ENCODE peak calls at places on chromosomes 16 and 17, in six cellular contexts. V is naive thymus-derived CD4-positive, alpha-beta T cell; A is upper lobe of right lung; R is tibial nerve; C is PC-3; J is GM23248. W is an unnamed sample.

GRCh38 chr16:74623846-74624245 is 16.9 kb upstream of the GLG1 start:
- DNase-seq in V (no peak), A (peak; percentile 18), R (no peak), C (no peak), J (no peak), W (no peak)

GRCh38 chr16:30026449-30026848 is 3.5 kb downstream of the C16orf92 start:
- DNase-seq in V (no peak), A (no peak), R (no peak), C (no peak), J (no peak), W (no peak)

GRCh38 chr16:54964239-54964638 is 33.6 kb downstream of the IRX5 start:
- DNase-seq in V (no peak), A (no peak), R (no peak), C (no peak), J (no peak), W (no peak)

GRCh38 chr16:77840623-77841274 is 52.4 kb downstream of the VAT1L start:
- DNase-seq in V (no peak), A (no peak), R (no peak), C (no peak), J (peak; percentile 27), W (no peak)

GRCh38 chr17:164536-165235 is 16.8 kb downstream of the DOC2B start:
- DNase-seq in V (peak; percentile 44), A (peak; percentile 61), R (peak; percentile 61), C (peak; percentile 21), J (peak; percentile 54), W (no peak)

GRCh38 chr16:14672403-14672971 is 21.6 kb downstream of the PLA2G10 start:
- DNase-seq in V (no peak), A (peak; percentile 67), R (no peak), C (peak; percentile 4), J (no peak), W (no peak)

GRCh38 chr17:28527859-28528258 is 21.7 kb downstream of the FOXN1 start:
- DNase-seq in V (no peak), A (peak; percentile 83), R (no peak), C (peak; percentile 54), J (no peak), W (peak; percentile 39)

GRCh38 chr16:50266337-50267091 is at the start of gene ADCY7:
- DNase-seq in V (peak; percentile 77), A (peak; percentile 88), R (no peak), C (no peak), J (peak; percentile 93), W (peak; percentile 88)

GRCh38 chr17:60594747-60595146 is 5.2 kb upstream of the PPM1D start:
- DNase-seq in V (no peak), A (no peak), R (no peak), C (no peak), J (no peak), W (no peak)

GRCh38 chr17:21425736-21426135 is 49.6 kb downstream of the KCNJ12 start:
- DNase-seq in V (no peak), A (no peak), R (no peak), C (no peak), J (peak; percentile 50), W (no peak)

GRCh38 chr17:60079401-60079861 is 710 bp upstream of the HEATR6 start:
- DNase-seq in V (no peak), A (no peak), R (no peak), C (peak; percentile 58), J (peak; percentile 65), W (peak; percentile 33)

GRCh38 chr17:51439395-51440229 is 179.3 kb downstream of the UTP18 start:
- DNase-seq in V (no peak), A (no peak), R (no peak), C (peak; percentile 35), J (no peak), W (peak; percentile 52)

GRCh38 chr16:27085182-27085581 is 18.5 kb downstream of the C16orf82 start:
- DNase-seq in V (no peak), A (no peak), R (no peak), C (no peak), J (no peak), W (no peak)

GRCh38 chr16:73064227-73064995 is 16.5 kb upstream of the ZFHX3 start:
- DNase-seq in V (no peak), A (no peak), R (no peak), C (no peak), J (peak; percentile 89), W (peak; percentile 72)

GRCh38 chr16:20611350-20611902 is 35.3 kb upstream of the ACSM2B start:
- DNase-seq in V (no peak), A (peak; percentile 78), R (no peak), C (no peak), J (no peak), W (peak; percentile 54)

GRCh38 chr17:41444186-41444585 is 3.4 kb upstream of the KRT38 start:
- DNase-seq in V (no peak), A (no peak), R (no peak), C (no peak), J (peak; percentile 71), W (no peak)

GRCh38 chr17:77374170-77374936 is 233.6 kb downstream of the SEC14L1 start:
- DNase-seq in V (peak; percentile 72), A (peak; percentile 89), R (peak; percentile 69), C (no peak), J (peak; percentile 86), W (peak; percentile 91)

GRCh38 chr17:32342603-32343325 is 791 bp upstream of the C17orf75 start:
- DNase-seq in V (no peak), A (no peak), R (no peak), C (no peak), J (no peak), W (no peak)

GRCh38 chr17:35630530-35631148 is 43.5 kb downstream of the AP2B1 start:
- DNase-seq in V (no peak), A (no peak), R (no peak), C (peak; percentile 66), J (peak; percentile 82), W (no peak)

GRCh38 chr16:1335996-1336395 is 2.6 kb downstream of the BAIAP3 start:
- DNase-seq in V (no peak), A (no peak), R (no peak), C (no peak), J (no peak), W (no peak)

GRCh38 chr17:81027038-81027437 is 7.9 kb upstream of the BAIAP2 start:
- DNase-seq in V (no peak), A (peak; percentile 65), R (no peak), C (no peak), J (peak; percentile 57), W (no peak)

GRCh38 chr17:40606548-40607353 is 40.9 kb downstream of the SMARCE1 start:
- DNase-seq in V (no peak), A (no peak), R (no peak), C (no peak), J (no peak), W (no peak)

GRCh38 chr16:2511996-2512919 is 1.5 kb upstream of the ATP6V0C start:
- DNase-seq in V (no peak), A (no peak), R (no peak), C (no peak), J (no peak), W (no peak)

GRCh38 chr16:2513405-2514332 is at the start of gene ATP6V0C:
- DNase-seq in V (peak; percentile 97), A (peak; percentile 97), R (peak; percentile 93), C (peak; percentile 88), J (peak; percentile 94), W (peak; percentile 93)

GRCh38 chr16:2511128-2511785 is 2.5 kb upstream of the ATP6V0C start:
- DNase-seq in V (no peak), A (peak; percentile 87), R (peak; percentile 71), C (no peak), J (peak; percentile 70), W (no peak)

GRCh38 chr16:2514333-2515179 is 804 bp downstream of the ATP6V0C start:
- DNase-seq in V (peak; percentile 34), A (peak; percentile 85), R (no peak), C (no peak), J (peak; percentile 60), W (peak; percentile 37)

DNA sequence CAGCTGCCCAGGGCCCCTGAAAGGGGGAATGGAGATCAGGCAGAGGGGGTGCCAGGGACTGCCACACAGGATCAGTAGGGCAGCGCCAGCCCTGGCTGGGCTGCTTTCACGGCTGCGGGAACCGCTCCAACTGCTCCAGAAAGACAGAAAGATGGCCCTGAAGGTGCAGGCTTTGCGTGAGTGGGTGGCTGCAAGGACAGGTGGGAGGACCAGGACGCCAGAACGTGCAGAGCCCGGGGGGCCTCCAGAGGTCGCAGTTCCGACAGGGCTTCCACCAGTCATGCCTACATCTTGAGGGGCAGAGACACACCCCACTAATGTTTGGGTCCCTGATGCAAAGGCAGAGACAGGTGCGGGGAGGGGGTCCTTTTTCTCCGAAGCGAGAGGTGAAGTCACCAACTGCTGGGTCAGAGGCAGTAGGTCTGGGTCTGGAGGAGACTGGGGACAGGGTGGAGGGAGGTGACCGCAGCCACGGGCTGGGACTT is 790 bp upstream of the ATP6V0C start:
- DNase-seq in V (no peak), A (peak; percentile 69), R (no peak), C (no peak), J (no peak), W (no peak)
- H3K4me3 ChIP-seq in V (peak overlapping the region; percentile 60), A (peak overlapping the region; percentile 88), R (peak overlapping the region; percentile 95), C (peak overlapping the region; percentile 81), J (peak overlapping the region; percentile 76), W (peak overlapping the region; percentile 95)

GRCh38 chr17:78407387-78407990 is 29.0 kb downstream of the PGS1 start:
- DNase-seq in V (no peak), A (no peak), R (no peak), C (no peak), J (no peak), W (no peak)
- H3K36me3 ChIP-seq in V (peaks cover 68% of the 10 kb centered on the region), A (peaks cover 41% of the 10 kb centered on the region), R (peaks cover 64% of the 10 kb centered on the region), C (peaks cover 44% of the 10 kb centered on the region), J (peaks cover 4% of the 10 kb centered on the region), W (peaks cover 80% of the 10 kb centered on the region)

GRCh38 chr16:66266436-66267286 is 99.8 kb upstream of the CDH5 start:
- DNase-seq in V (no peak), A (peak; percentile 69), R (peak; percentile 75), C (no peak), J (peak; percentile 96), W (peak; percentile 85)
- H3K4me3 ChIP-seq in V (no peak overlapping the region), A (no peak overlapping the region), R (no peak overlapping the region), C (no peak overlapping the region), J (peak overlapping the region; percentile 35), W (no peak overlapping the region)

GRCh38 chr17:37422971-37423625 is 16.4 kb downstream of the TADA2A start:
- DNase-seq in V (no peak), A (no peak), R (no peak), C (no peak), J (no peak), W (no peak)
- H3K36me3 ChIP-seq in V (peaks cover 47% of the 10 kb centered on the region), A (peaks cover 74% of the 10 kb centered on the region), R (peaks cover 91% of the 10 kb centered on the region), C (peaks cover 13% of the 10 kb centered on the region), J (peaks cover 40% of the 10 kb centered on the region), W (peaks cover 65% of the 10 kb centered on the region)